ENCODE peak calls at places on chromosomes 13 and 19, in four cellular contexts. E is naive thymus-derived CD4-positive, alpha-beta T cell; L is M059J; H is KBM-7. M is an unnamed sample.

GRCh38 chr13:50809133-50810090 is 34.1 kb downstream of the DLEU7 start:
- DNase-seq in E (no peak), L (peak), H (no peak), M (no peak)

GRCh38 chr13:101205408-101205807 is 210.9 kb downstream of the NALCN start:
- DNase-seq in E (no peak), L (no peak), H (no peak), M (no peak)

GRCh38 chr19:46115396-46116109 is 8.9 kb downstream of the IGFL3 start:
- DNase-seq in E (peak), H (no peak), L (peak), M (no peak)

GRCh38 chr19:49936549-49936948 is 7.2 kb upstream of the NUP62 start:
- DNase-seq in L (no peak), H (no peak), E (no peak), M (no peak)

GRCh38 chr19:11692127-11692790 is 46.5 kb downstream of the ZNF823 start:
- DNase-seq in H (no peak), E (no peak), L (no peak), M (no peak)

GRCh38 chr19:4369109-4369887 is 25.9 kb downstream of the MPND start:
- DNase-seq in H (peak), E (peak), L (peak), M (peak)

GRCh38 chr13:99442273-99442895 is 58.9 kb upstream of the TM9SF2 start:
- DNase-seq in H (peak), E (no peak), L (peak), M (peak)

GRCh38 chr13:25137624-25137892 is 34.5 kb downstream of the AMER2 start:
- DNase-seq in L (no peak), E (no peak), H (no peak), M (no peak)

GRCh38 chr19:29003641-29004409 is 209.1 kb downstream of the UQCRFS1 start:
- DNase-seq in L (no peak), E (no peak), H (no peak), M (no peak)

GRCh38 chr19:6509118-6509971 is 7.2 kb upstream of the TUBB4A start:
- DNase-seq in L (no peak), H (no peak), E (no peak), M (no peak)

GRCh38 chr13:99734013-99734693 is 232.9 kb downstream of the TM9SF2 start:
- DNase-seq in E (no peak), H (no peak), L (no peak), M (no peak)

GRCh38 chr19:39405261-39405912 is 1.3 kb upstream of the ZFP36 start:
- DNase-seq in H (no peak), E (no peak), L (no peak), M (no peak)

GRCh38 chr19:15640294-15640903 is at the start of gene CYP4F3:
- DNase-seq in H (no peak), E (no peak), L (peak), M (peak)

GRCh38 chr13:75736132-75736531 is 100.0 kb downstream of the LMO7 start:
- DNase-seq in L (no peak), E (no peak), H (no peak), M (no peak)

GRCh38 chr13:26539738-26540292 is 17.7 kb upstream of the WASF3 start:
- DNase-seq in E (no peak), H (no peak), L (no peak), M (no peak)